ENCODE peak calls at places on chromosomes 4 and X, in ten cellular contexts. Y is brain microvascular endothelial cell; V is lower lobe of right lung; S is tibial artery; M is IMR-90; L is stomach; I is CD8-positive, alpha-beta memory T cell; Z is suprapubic skin; K is CD8-positive, alpha-beta T cell; T is heart left ventricle. D is an unnamed sample.
A peak's percentile ranks its signal among the peaks of the same experiment; 100 is the strongest.

GRCh38 chrX:24080670-24081069 is 25.9 kb downstream of the EIF2S3 start:
- DNase-seq in Y (no peak), V (no peak), S (no peak), M (no peak), L (no peak), I (no peak), Z (no peak), K (no peak), T (no peak), D (no peak)

GRCh38 chr4:139176299-139177048 is 544 bp downstream of the ELF2 start:
- DNase-seq in Y (peak; percentile 40), V (peak; percentile 89), S (peak; percentile 87), M (peak; percentile 79), L (peak; percentile 91), I (peak; percentile 70), Z (peak; percentile 92), K (peak; percentile 65), T (peak; percentile 92), D (peak; percentile 55)

GRCh38 chr4:155376387-155377268 is at the start of gene MAP9:
- DNase-seq in Y (peak; percentile 97), V (peak; percentile 91), S (peak; percentile 82), M (peak; percentile 93), L (peak; percentile 84), I (peak; percentile 94), Z (peak; percentile 84), K (peak; percentile 91), T (peak; percentile 92), D (peak; percentile 88)

GRCh38 chr4:65241257-65241997 is 428.9 kb downstream of the EPHA5 start:
- DNase-seq in Y (no peak), V (peak; percentile 28), S (no peak), M (no peak), L (no peak), I (no peak), Z (peak; percentile 75), K (no peak), T (no peak), D (no peak)

GRCh38 chrX:51395474-51395806 is 62.8 kb downstream of the NUDT10 start:
- DNase-seq in Y (no peak), V (no peak), S (no peak), M (no peak), L (no peak), I (no peak), Z (no peak), K (no peak), T (no peak), D (no peak)

GRCh38 chr4:47531241-47531953 is 46.3 kb downstream of the ATP10D start:
- DNase-seq in Y (peak; percentile 95), V (no peak), S (no peak), M (peak; percentile 90), L (peak; percentile 29), I (peak; percentile 72), Z (no peak), K (peak; percentile 71), T (peak; percentile 19), D (peak; percentile 71)

GRCh38 chrX:17432158-17432557 is 57.2 kb downstream of the NHS start:
- DNase-seq in Y (no peak), V (no peak), S (no peak), M (no peak), L (no peak), I (no peak), Z (no peak), K (no peak), T (no peak), D (no peak)

GRCh38 chr4:9608300-9608699 is 164.1 kb downstream of the DEFB131A start:
- DNase-seq in Y (no peak), V (no peak), S (no peak), M (no peak), L (no peak), I (no peak), Z (no peak), K (no peak), T (no peak), D (peak; percentile 8)

GRCh38 chr4:125317526-125317880 is 2.7 kb downstream of the FAT4 start:
- DNase-seq in Y (peak; percentile 50), V (peak; percentile 52), S (peak; percentile 48), M (peak; percentile 54), L (no peak), I (no peak), Z (no peak), K (no peak), T (peak; percentile 40), D (no peak)

GRCh38 chr4:145904413-145905177 is 34.0 kb downstream of the ZNF827 start:
- DNase-seq in Y (no peak), V (no peak), S (no peak), M (peak; percentile 8), L (no peak), I (no peak), Z (no peak), K (no peak), T (no peak), D (no peak)
- H3K27ac ChIP-seq in Y (no peak overlapping the region), V (no peak overlapping the region), S (no peak overlapping the region), M (no peak overlapping the region), L (no peak overlapping the region), I (no peak overlapping the region), Z (no peak overlapping the region), K (no peak overlapping the region), T (no peak overlapping the region), D (no peak overlapping the region)

GRCh38 chrX:100830143-100830542 is 10.0 kb downstream of the CSTF2 start:
- DNase-seq in Y (no peak), V (no peak), S (no peak), M (no peak), L (no peak), I (no peak), Z (no peak), K (no peak), T (no peak), D (no peak)
- H3K36me3 ChIP-seq in Y (peaks cover 3% of the 10 kb centered on the region), V (peaks cover 62% of the 10 kb centered on the region), S (peaks cover 24% of the 10 kb centered on the region), M (peaks cover 7% of the 10 kb centered on the region), L (peaks cover 81% of the 10 kb centered on the region), I (peaks cover 32% of the 10 kb centered on the region), Z (peaks cover 37% of the 10 kb centered on the region), K (peaks cover 13% of the 10 kb centered on the region), T (peaks cover 92% of the 10 kb centered on the region), D (peaks cover 42% of the 10 kb centered on the region)

GRCh38 chr4:156998500-156999174 is 27.0 kb upstream of the PDGFC start:
- DNase-seq in Y (no peak), V (no peak), S (no peak), M (no peak), L (no peak), I (no peak), Z (no peak), K (no peak), T (no peak), D (no peak)

GRCh38 chr4:156999175-156999517 is 27.5 kb upstream of the PDGFC start:
- DNase-seq in Y (peak; percentile 99), V (no peak), S (peak; percentile 26), M (peak; percentile 97), L (peak; percentile 43), I (no peak), Z (no peak), K (no peak), T (peak; percentile 29), D (no peak)

GRCh38 chr4:157005831-157006230 is 34.2 kb upstream of the PDGFC start:
- DNase-seq in Y (no peak), V (no peak), S (no peak), M (no peak), L (no peak), I (no peak), Z (no peak), K (no peak), T (no peak), D (no peak)

GRCh38 chr4:157005193-157005592 is 33.6 kb upstream of the PDGFC start:
- DNase-seq in Y (no peak), V (no peak), S (no peak), M (no peak), L (no peak), I (no peak), Z (no peak), K (no peak), T (no peak), D (no peak)

DNA sequence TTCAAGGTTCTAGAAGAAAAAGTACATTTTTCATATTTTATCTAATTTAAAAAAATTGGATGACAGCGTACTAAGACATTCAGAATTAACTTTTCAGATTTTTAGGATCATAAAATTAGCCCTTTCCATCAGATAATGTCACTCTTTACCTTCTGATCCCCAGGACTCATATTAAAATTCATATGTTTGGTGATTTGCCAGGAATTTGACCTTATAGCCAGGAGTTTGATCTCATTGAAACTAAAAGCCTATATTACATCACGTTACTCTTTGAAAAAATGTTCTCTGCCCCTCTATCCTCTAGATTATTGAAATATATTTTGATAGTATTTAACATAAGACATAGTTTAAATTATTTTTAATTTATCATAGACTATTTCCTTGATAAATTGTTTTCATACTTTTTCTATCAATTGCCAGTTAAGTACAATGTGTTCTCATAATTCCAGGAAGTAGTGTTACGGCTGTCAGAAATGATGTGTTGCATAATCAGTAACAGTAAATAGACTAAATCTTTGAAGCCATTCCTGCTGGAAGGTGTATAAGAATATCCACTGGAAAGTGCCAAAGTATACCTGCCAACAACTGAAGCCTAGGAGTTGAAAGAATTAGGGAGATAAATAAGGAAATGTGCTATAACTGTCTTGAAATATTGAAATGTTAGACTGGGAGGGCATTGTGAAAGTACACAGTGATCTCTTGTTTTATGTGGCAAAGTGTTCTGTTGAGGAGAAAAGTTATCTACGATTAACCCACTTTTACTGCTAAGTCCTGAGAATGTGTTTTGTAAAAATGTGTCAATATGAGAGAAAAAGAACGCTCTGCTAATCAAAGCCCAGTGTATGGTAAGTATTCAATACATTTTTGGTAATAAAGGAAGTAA is 32.9 kb upstream of the PDGFC start:
- DNase-seq in Y (no peak), V (no peak), S (no peak), M (no peak), L (no peak), I (no peak), Z (no peak), K (no peak), T (no peak), D (no peak)
- H3K4me3 ChIP-seq in Y (no peak overlapping the region), V (no peak overlapping the region), S (no peak overlapping the region), M (no peak overlapping the region), L (no peak overlapping the region), I (no peak overlapping the region), Z (peak overlapping the region; percentile 0), K (no peak overlapping the region), T (no peak overlapping the region), D (no peak overlapping the region)

GRCh38 chr4:140250989-140251552 is 97.1 kb upstream of the MAML3 start:
- DNase-seq in Y (no peak), V (no peak), S (no peak), M (no peak), L (no peak), I (no peak), Z (no peak), K (no peak), T (no peak), D (no peak)
- H3K27ac ChIP-seq in Y (no peak overlapping the region), V (no peak overlapping the region), S (no peak overlapping the region), M (no peak overlapping the region), L (no peak overlapping the region), I (no peak overlapping the region), Z (no peak overlapping the region), K (no peak overlapping the region), T (peak overlapping the region; percentile 90), D (no peak overlapping the region)

D was measured in CD4-positive, CD25-positive, alpha-beta regulatory T cell.